ENCODE peak calls at places on chromosomes 16 and 17, in ten cellular contexts. One of them, this sample, is unnamed.

GRCh38 chr16:3092501-3092991 is 6.5 kb downstream of the ZSCAN10 start:
- DNase-seq in IMR-90: no peak
- DNase-seq in left ventricle myocardium inferior: no peak
- DNase-seq in gastrocnemius medialis: no peak
- DNase-seq in cardiac muscle cell: no peak
- DNase-seq in heart left ventricle: no peak
- DNase-seq in psoas muscle: peak; percentile 36
- DNase-seq in astrocyte: no peak
- DNase-seq in suprapubic skin: no peak
- DNase-seq in transverse colon: no peak
- DNase-seq in this sample: no peak

GRCh38 chr17:4140125-4140524 is 2.7 kb downstream of the ZZEF1 start:
- DNase-seq in psoas muscle: no peak
- DNase-seq in transverse colon: no peak
- DNase-seq in heart left ventricle: no peak
- DNase-seq in left ventricle myocardium inferior: no peak
- DNase-seq in cardiac muscle cell: no peak
- DNase-seq in suprapubic skin: no peak
- DNase-seq in astrocyte: no peak
- DNase-seq in gastrocnemius medialis: no peak
- DNase-seq in IMR-90: no peak
- DNase-seq in this sample: no peak

GRCh38 chr16:58337090-58337444 is 42.2 kb upstream of the PRSS54 start:
- DNase-seq in cardiac muscle cell: no peak
- DNase-seq in left ventricle myocardium inferior: no peak
- DNase-seq in astrocyte: no peak
- DNase-seq in psoas muscle: no peak
- DNase-seq in heart left ventricle: no peak
- DNase-seq in suprapubic skin: no peak
- DNase-seq in transverse colon: no peak
- DNase-seq in gastrocnemius medialis: no peak
- DNase-seq in IMR-90: no peak
- DNase-seq in this sample: no peak

GRCh38 chr17:56441331-56441730 is 152.2 kb upstream of the NOG start:
- DNase-seq in IMR-90: peak; percentile 81
- DNase-seq in heart left ventricle: no peak
- DNase-seq in psoas muscle: no peak
- DNase-seq in astrocyte: peak; percentile 78
- DNase-seq in left ventricle myocardium inferior: no peak
- DNase-seq in transverse colon: no peak
- DNase-seq in gastrocnemius medialis: no peak
- DNase-seq in suprapubic skin: no peak
- DNase-seq in cardiac muscle cell: peak; percentile 29
- DNase-seq in this sample: no peak

GRCh38 chr17:68580236-68580903 is 20.8 kb downstream of the FAM20A start:
- DNase-seq in heart left ventricle: no peak
- DNase-seq in astrocyte: peak; percentile 40
- DNase-seq in IMR-90: peak; percentile 17
- DNase-seq in gastrocnemius medialis: no peak
- DNase-seq in left ventricle myocardium inferior: no peak
- DNase-seq in suprapubic skin: peak; percentile 78
- DNase-seq in transverse colon: no peak
- DNase-seq in cardiac muscle cell: peak; percentile 97
- DNase-seq in psoas muscle: peak; percentile 54
- DNase-seq in this sample: no peak

GRCh38 chr17:9971991-9972390 is 66.9 kb upstream of the RCVRN start:
- DNase-seq in cardiac muscle cell: peak; percentile 80
- DNase-seq in psoas muscle: peak; percentile 75
- DNase-seq in transverse colon: peak; percentile 66
- DNase-seq in IMR-90: peak; percentile 44
- DNase-seq in gastrocnemius medialis: no peak
- DNase-seq in suprapubic skin: peak; percentile 89
- DNase-seq in heart left ventricle: peak; percentile 88
- DNase-seq in astrocyte: no peak
- DNase-seq in left ventricle myocardium inferior: peak; percentile 83
- DNase-seq in this sample: peak; percentile 70

GRCh38 chr17:11986179-11986938 is 10.9 kb downstream of the ZNF18 start:
- DNase-seq in transverse colon: no peak
- DNase-seq in heart left ventricle: no peak
- DNase-seq in cardiac muscle cell: peak; percentile 3
- DNase-seq in gastrocnemius medialis: peak; percentile 8
- DNase-seq in psoas muscle: no peak
- DNase-seq in suprapubic skin: no peak
- DNase-seq in IMR-90: no peak
- DNase-seq in astrocyte: peak; percentile 45
- DNase-seq in left ventricle myocardium inferior: no peak
- DNase-seq in this sample: no peak

GRCh38 chr17:10192963-10193362 is 5.4 kb downstream of the GAS7 start:
- DNase-seq in gastrocnemius medialis: no peak
- DNase-seq in left ventricle myocardium inferior: no peak
- DNase-seq in IMR-90: peak; percentile 84
- DNase-seq in cardiac muscle cell: peak; percentile 92
- DNase-seq in psoas muscle: no peak
- DNase-seq in astrocyte: peak; percentile 55
- DNase-seq in heart left ventricle: peak; percentile 48
- DNase-seq in transverse colon: no peak
- DNase-seq in suprapubic skin: no peak
- DNase-seq in this sample: no peak

GRCh38 chr16:70772493-70772892 is 28.5 kb downstream of the VAC14 start:
- DNase-seq in gastrocnemius medialis: no peak
- DNase-seq in cardiac muscle cell: peak; percentile 28
- DNase-seq in suprapubic skin: no peak
- DNase-seq in astrocyte: peak; percentile 35
- DNase-seq in heart left ventricle: no peak
- DNase-seq in left ventricle myocardium inferior: no peak
- DNase-seq in psoas muscle: no peak
- DNase-seq in IMR-90: peak; percentile 44
- DNase-seq in transverse colon: no peak
- DNase-seq in this sample: no peak

GRCh38 chr17:8821446-8822105 is 22.4 kb upstream of the MFSD6L start:
- DNase-seq in transverse colon: no peak
- DNase-seq in astrocyte: no peak
- DNase-seq in cardiac muscle cell: no peak
- DNase-seq in psoas muscle: no peak
- DNase-seq in IMR-90: no peak
- DNase-seq in gastrocnemius medialis: no peak
- DNase-seq in suprapubic skin: no peak
- DNase-seq in left ventricle myocardium inferior: no peak
- DNase-seq in heart left ventricle: no peak
- DNase-seq in this sample: no peak

GRCh38 chr16:59478806-59479205 is 744.7 kb upstream of the GOT2 start:
- DNase-seq in IMR-90: peak; percentile 12
- DNase-seq in astrocyte: peak; percentile 33
- DNase-seq in suprapubic skin: no peak
- DNase-seq in psoas muscle: no peak
- DNase-seq in cardiac muscle cell: no peak
- DNase-seq in left ventricle myocardium inferior: no peak
- DNase-seq in gastrocnemius medialis: no peak
- DNase-seq in transverse colon: no peak
- DNase-seq in heart left ventricle: no peak
- DNase-seq in this sample: no peak

GRCh38 chr16:53872248-53873221 is 168.6 kb downstream of the FTO start:
- DNase-seq in gastrocnemius medialis: no peak
- DNase-seq in heart left ventricle: no peak
- DNase-seq in astrocyte: peak; percentile 95
- DNase-seq in cardiac muscle cell: peak; percentile 51
- DNase-seq in IMR-90: peak; percentile 93
- DNase-seq in suprapubic skin: no peak
- DNase-seq in transverse colon: no peak
- DNase-seq in psoas muscle: no peak
- DNase-seq in left ventricle myocardium inferior: no peak
- DNase-seq in this sample: no peak

GRCh38 chr17:77889135-77889505 is 69.4 kb upstream of the TNRC6C start:
- DNase-seq in left ventricle myocardium inferior: no peak
- DNase-seq in IMR-90: no peak
- DNase-seq in suprapubic skin: peak; percentile 40
- DNase-seq in heart left ventricle: no peak
- DNase-seq in gastrocnemius medialis: no peak
- DNase-seq in cardiac muscle cell: no peak
- DNase-seq in psoas muscle: no peak
- DNase-seq in transverse colon: no peak
- DNase-seq in astrocyte: no peak
- DNase-seq in this sample: no peak

GRCh38 chr17:77889866-77890760 is 68.4 kb upstream of the TNRC6C start:
- DNase-seq in transverse colon: no peak
- DNase-seq in suprapubic skin: peak; percentile 56
- DNase-seq in IMR-90: no peak
- DNase-seq in psoas muscle: peak; percentile 34
- DNase-seq in heart left ventricle: no peak
- DNase-seq in cardiac muscle cell: no peak
- DNase-seq in left ventricle myocardium inferior: no peak
- DNase-seq in astrocyte: no peak
- DNase-seq in gastrocnemius medialis: no peak
- DNase-seq in this sample: no peak

GRCh38 chr17:77887464-77888241 is 70.8 kb upstream of the TNRC6C start:
- DNase-seq in gastrocnemius medialis: peak; percentile 67
- DNase-seq in transverse colon: peak; percentile 70
- DNase-seq in left ventricle myocardium inferior: peak; percentile 88
- DNase-seq in heart left ventricle: peak; percentile 91
- DNase-seq in astrocyte: peak; percentile 80
- DNase-seq in cardiac muscle cell: peak; percentile 87
- DNase-seq in psoas muscle: peak; percentile 93
- DNase-seq in suprapubic skin: peak; percentile 93
- DNase-seq in IMR-90: peak; percentile 76
- DNase-seq in this sample: peak; percentile 97

GRCh38 chr17:77887110-77887463 is 71.4 kb upstream of the TNRC6C start:
- DNase-seq in left ventricle myocardium inferior: no peak
- DNase-seq in gastrocnemius medialis: no peak
- DNase-seq in suprapubic skin: no peak
- DNase-seq in astrocyte: no peak
- DNase-seq in heart left ventricle: no peak
- DNase-seq in psoas muscle: no peak
- DNase-seq in transverse colon: no peak
- DNase-seq in cardiac muscle cell: no peak
- DNase-seq in IMR-90: no peak
- DNase-seq in this sample: no peak

DNA sequence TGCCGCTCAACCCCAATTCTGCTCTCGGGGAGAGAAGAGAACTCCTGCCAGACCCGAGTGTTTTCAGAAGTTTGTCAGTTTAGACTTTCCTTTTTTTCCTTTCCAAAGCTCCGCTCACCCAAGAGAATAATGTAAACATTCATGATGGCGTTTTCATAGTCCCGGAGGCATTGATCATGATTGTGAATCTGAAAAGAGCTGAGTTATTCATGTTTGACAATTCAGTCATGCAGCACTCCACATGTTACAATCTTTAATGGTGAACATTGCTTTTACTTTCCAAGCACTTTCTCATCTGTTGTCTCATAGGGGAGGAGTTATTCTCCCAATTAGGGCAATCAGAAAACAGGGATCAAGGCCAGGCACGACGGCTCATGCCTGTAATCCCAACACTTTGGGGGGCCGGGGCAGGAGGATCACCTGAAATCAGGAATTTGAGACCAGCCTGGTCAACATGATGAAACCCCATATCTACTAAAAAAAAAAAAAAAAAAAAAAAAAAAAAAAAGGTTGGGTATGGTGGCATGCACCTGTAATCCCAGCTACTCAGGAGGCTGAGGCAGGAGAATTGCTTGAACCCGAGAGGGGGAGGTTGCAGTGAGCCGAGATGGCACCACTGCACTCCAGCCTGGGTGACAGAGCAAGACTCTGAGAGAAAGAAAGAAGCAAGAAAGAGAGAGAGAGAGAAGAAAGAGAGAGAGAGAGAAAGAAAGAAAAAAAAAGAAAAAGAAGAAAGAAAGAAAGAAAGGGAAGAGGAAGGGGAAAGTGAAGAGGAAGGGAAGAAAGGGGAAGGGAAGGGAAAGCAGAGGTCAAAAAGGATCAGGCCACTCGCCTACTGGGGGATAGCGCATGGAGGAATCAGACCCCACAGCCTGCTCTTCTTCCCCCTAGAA is 70.0 kb upstream of the TNRC6C start:
- DNase-seq in suprapubic skin: peak; percentile 44
- DNase-seq in gastrocnemius medialis: no peak
- DNase-seq in IMR-90: peak; percentile 4
- DNase-seq in psoas muscle: peak; percentile 43
- DNase-seq in astrocyte: peak; percentile 6
- DNase-seq in transverse colon: no peak
- DNase-seq in cardiac muscle cell: no peak
- DNase-seq in left ventricle myocardium inferior: no peak
- DNase-seq in heart left ventricle: no peak
- DNase-seq in this sample: no peak
- H3K27ac ChIP-seq in suprapubic skin: peak overlapping the region; percentile 71
- H3K27ac ChIP-seq in gastrocnemius medialis: peak overlapping the region; percentile 56
- H3K27ac ChIP-seq in IMR-90: no peak overlapping the region
- H3K27ac ChIP-seq in psoas muscle: peak overlapping the region; percentile 43
- H3K27ac ChIP-seq in astrocyte: no peak overlapping the region
- H3K27ac ChIP-seq in transverse colon: peak overlapping the region; percentile 37
- H3K27ac ChIP-seq in cardiac muscle cell: no peak overlapping the region
- H3K27ac ChIP-seq in left ventricle myocardium inferior: peak overlapping the region; percentile 82
- H3K27ac ChIP-seq in heart left ventricle: peak overlapping the region; percentile 18
- H3K27ac ChIP-seq in this sample: peak overlapping the region; percentile 84

GRCh38 chr16:89370081-89370511 is 120.3 kb downstream of the ANKRD11 start:
- DNase-seq in IMR-90: peak; percentile 44
- DNase-seq in gastrocnemius medialis: no peak
- DNase-seq in cardiac muscle cell: no peak
- DNase-seq in left ventricle myocardium inferior: no peak
- DNase-seq in heart left ventricle: no peak
- DNase-seq in psoas muscle: no peak
- DNase-seq in astrocyte: peak; percentile 55
- DNase-seq in transverse colon: no peak
- DNase-seq in suprapubic skin: no peak
- DNase-seq in this sample: no peak
- H3K4me1 ChIP-seq in IMR-90: peaks cover 32% of the 10 kb centered on the region
- H3K4me1 ChIP-seq in gastrocnemius medialis: peaks cover 82% of the 10 kb centered on the region
- H3K4me1 ChIP-seq in cardiac muscle cell: peaks cover 24% of the 10 kb centered on the region
- H3K4me1 ChIP-seq in left ventricle myocardium inferior: peaks cover 92% of the 10 kb centered on the region
- H3K4me1 ChIP-seq in heart left ventricle: peaks cover 73% of the 10 kb centered on the region
- H3K4me1 ChIP-seq in psoas muscle: peaks cover 77% of the 10 kb centered on the region
- H3K4me1 ChIP-seq in astrocyte: peaks cover 57% of the 10 kb centered on the region
- H3K4me1 ChIP-seq in transverse colon: peaks cover 21% of the 10 kb centered on the region
- H3K4me1 ChIP-seq in suprapubic skin: peaks cover 33% of the 10 kb centered on the region
- H3K4me1 ChIP-seq in this sample: no peaks in the 10 kb centered on the region

DNA sequence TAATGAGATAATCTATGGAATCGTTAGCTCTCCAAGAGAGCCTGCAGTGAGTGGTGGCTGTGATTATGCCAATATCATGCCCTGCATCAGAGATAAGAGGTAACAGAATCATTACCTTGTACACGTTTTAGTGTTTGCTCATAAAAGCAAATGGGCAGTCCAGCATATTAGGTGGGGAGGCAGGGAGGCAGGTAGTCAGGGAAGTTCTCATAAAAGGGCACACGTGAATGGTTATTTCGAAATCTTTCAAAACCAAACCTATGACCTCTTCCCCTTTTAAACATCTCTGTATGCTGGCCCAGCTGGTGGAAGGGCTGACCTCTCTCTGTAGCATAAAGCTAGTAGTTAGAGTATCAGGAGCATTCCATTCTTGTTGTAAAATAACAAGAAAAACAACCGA is 51.7 kb downstream of the VAT1L start:
- DNase-seq in suprapubic skin: no peak
- DNase-seq in transverse colon: peak; percentile 47
- DNase-seq in astrocyte: no peak
- DNase-seq in left ventricle myocardium inferior: no peak
- DNase-seq in cardiac muscle cell: no peak
- DNase-seq in IMR-90: no peak
- DNase-seq in gastrocnemius medialis: no peak
- DNase-seq in psoas muscle: no peak
- DNase-seq in heart left ventricle: no peak
- DNase-seq in this sample: no peak
- H3K27me3 ChIP-seq in suprapubic skin: peaks cover 15% of the 10 kb centered on the region
- H3K27me3 ChIP-seq in transverse colon: no peaks in the 10 kb centered on the region
- H3K27me3 ChIP-seq in astrocyte: no peaks in the 10 kb centered on the region
- H3K27me3 ChIP-seq in left ventricle myocardium inferior: peaks cover 3% of the 10 kb centered on the region
- H3K27me3 ChIP-seq in cardiac muscle cell: no peaks in the 10 kb centered on the region
- H3K27me3 ChIP-seq in IMR-90: no peaks in the 10 kb centered on the region
- H3K27me3 ChIP-seq in gastrocnemius medialis: no peaks in the 10 kb centered on the region
- H3K27me3 ChIP-seq in psoas muscle: no peaks in the 10 kb centered on the region
- H3K27me3 ChIP-seq in heart left ventricle: no peaks in the 10 kb centered on the region
- H3K27me3 ChIP-seq in this sample: no peaks in the 10 kb centered on the region

GRCh38 chr17:42050360-42051012 is at the start of gene C17orf113:
- DNase-seq in heart left ventricle: peak; percentile 70
- DNase-seq in cardiac muscle cell: peak; percentile 32
- DNase-seq in psoas muscle: peak; percentile 82
- DNase-seq in IMR-90: no peak
- DNase-seq in suprapubic skin: no peak
- DNase-seq in transverse colon: peak; percentile 61
- DNase-seq in astrocyte: no peak
- DNase-seq in left ventricle myocardium inferior: peak; percentile 48
- DNase-seq in gastrocnemius medialis: peak; percentile 10
- DNase-seq in this sample: peak; percentile 69
- H3K27ac ChIP-seq in heart left ventricle: no peak within 1 kb of the TSS
- H3K27ac ChIP-seq in cardiac muscle cell: no peak within 1 kb of the TSS
- H3K27ac ChIP-seq in psoas muscle: peak within 1 kb of the TSS; percentile 53
- H3K27ac ChIP-seq in IMR-90: no peak within 1 kb of the TSS
- H3K27ac ChIP-seq in suprapubic skin: no peak within 1 kb of the TSS
- H3K27ac ChIP-seq in transverse colon: peak within 1 kb of the TSS; percentile 41
- H3K27ac ChIP-seq in astrocyte: no peak within 1 kb of the TSS
- H3K27ac ChIP-seq in left ventricle myocardium inferior: peak within 1 kb of the TSS; percentile 36
- H3K27ac ChIP-seq in gastrocnemius medialis: peak within 1 kb of the TSS; percentile 27
- H3K27ac ChIP-seq in this sample: no peak within 1 kb of the TSS